ENCODE peak calls at places on chromosomes 6 and 20, in eight cellular contexts. U is cardiac fibroblast, B is lung, R is coronary artery, D is brain microvascular endothelial cell, G is body of pancreas, K is fibroblast of the aortic adventitia, S is dorsolateral prefrontal cortex. F is an unnamed sample.

GRCh38 chr20:37389241-37389747 is 43.4 kb downstream of the SRC start:
- DNase-seq in U (no peak), R (peak; percentile 66), B (no peak), G (no peak), D (no peak), K (no peak), S (no peak), F (no peak)

GRCh38 chr20:1333462-1334369 is 4.8 kb upstream of the SDCBP2 start:
- DNase-seq in D (no peak), U (no peak), G (peak; percentile 2), K (no peak), S (no peak), B (peak; percentile 14), R (no peak), F (no peak)

GRCh38 chr20:36881888-36882287 is 6.0 kb downstream of the TLDC2 start:
- DNase-seq in B (no peak), R (no peak), K (no peak), D (no peak), S (no peak), U (no peak), G (no peak), F (no peak)

GRCh38 chr6:40907198-40907701 is 131.8 kb downstream of the UNC5CL start:
- DNase-seq in D (no peak), K (peak; percentile 23), U (peak; percentile 13), R (no peak), B (no peak), S (no peak), G (no peak), F (peak; percentile 57)

GRCh38 chr6:158926429-158926828 is 73.6 kb downstream of the RSPH3 start:
- DNase-seq in S (no peak), G (no peak), R (no peak), D (peak; percentile 75), U (peak; percentile 85), B (no peak), K (peak; percentile 28), F (peak; percentile 41)

GRCh38 chr6:55794136-55794812 is 81.1 kb downstream of the BMP5 start:
- DNase-seq in B (no peak), U (peak; percentile 83), K (peak; percentile 55), D (peak; percentile 14), S (no peak), R (no peak), G (no peak), F (peak; percentile 28)

GRCh38 chr20:1813674-1814635 is 81.3 kb upstream of the SIRPA start:
- DNase-seq in R (no peak), B (no peak), G (no peak), U (no peak), S (no peak), D (no peak), K (no peak), F (peak; percentile 77)

GRCh38 chr20:49937023-49937929 is 1.1 kb downstream of the RNF114 start:
- DNase-seq in B (no peak), D (no peak), K (no peak), R (no peak), U (no peak), G (no peak), S (no peak), F (no peak)

GRCh38 chr20:4880051-4880450 is 121.3 kb downstream of the SLC23A2 start:
- DNase-seq in K (no peak), U (no peak), B (no peak), G (no peak), R (no peak), D (no peak), S (no peak), F (no peak)

GRCh38 chr20:61736001-61736635 is 329.6 kb downstream of the TAF4 start:
- DNase-seq in R (no peak), S (no peak), K (no peak), D (no peak), B (no peak), U (no peak), G (no peak), F (no peak)

GRCh38 chr20:59666586-59666985 is 62.2 kb downstream of the PHACTR3 start:
- DNase-seq in S (no peak), K (no peak), R (peak; percentile 24), G (no peak), D (no peak), U (no peak), B (peak; percentile 16), F (no peak)

GRCh38 chr6:141675957-141676356 is 456.8 kb upstream of the GJE1 start:
- DNase-seq in U (peak; percentile 48), B (no peak), D (no peak), S (no peak), G (no peak), K (peak; percentile 36), R (no peak), F (peak; percentile 26)

GRCh38 chr20:23206995-23207394 is 120.9 kb upstream of the CD93 start:
- DNase-seq in D (no peak), U (no peak), R (peak; percentile 58), K (no peak), S (no peak), B (no peak), G (no peak), F (no peak)

GRCh38 chr20:35953411-35954199 is 697 bp downstream of the SCAND1 start:
- DNase-seq in R (peak; percentile 84), D (peak; percentile 18), G (peak; percentile 57), K (no peak), B (peak; percentile 51), U (peak; percentile 9), S (no peak), F (peak; percentile 45)

GRCh38 chr6:38554700-38555413 is 84.9 kb downstream of the BTBD9 start:
- DNase-seq in G (no peak), R (no peak), B (no peak), K (peak; percentile 27), S (no peak), U (peak; percentile 60), D (peak; percentile 39), F (peak; percentile 49)

GRCh38 chr6:154619183-154619582 is 108.7 kb upstream of the CNKSR3 start:
- DNase-seq in S (no peak), D (no peak), R (no peak), K (no peak), G (peak; percentile 42), B (no peak), U (no peak), F (no peak)

GRCh38 chr6:5968817-5969726 is 37.7 kb downstream of the NRN1 start:
- DNase-seq in D (peak; percentile 20), R (no peak), G (peak; percentile 29), U (no peak), S (no peak), K (peak; percentile 19), B (peak; percentile 49), F (peak; percentile 67)

GRCh38 chr6:168366473-168366872 is 46.9 kb upstream of the DACT2 start:
- DNase-seq in R (no peak), S (no peak), G (no peak), U (no peak), D (no peak), K (no peak), B (no peak), F (no peak)
- TF ChIP-seq CTCF in R (no peak), S (no peak), G (no peak), U (no peak), D (no peak), K (no peak), B (no peak), F (no peak)

GRCh38 chr6:10883312-10884244 is 1.7 kb upstream of the GCM2 start:
- DNase-seq in S (no peak), U (no peak), D (no peak), R (no peak), K (no peak), G (no peak), B (no peak), F (no peak)

GRCh38 chr6:10884245-10884972 is 2.4 kb upstream of the SYCP2L start:
- DNase-seq in D (no peak), S (no peak), K (no peak), U (no peak), B (no peak), R (no peak), G (no peak), F (no peak)

GRCh38 chr6:10880366-10880765 is 1.5 kb downstream of the GCM2 start:
- DNase-seq in R (no peak), S (no peak), G (no peak), K (no peak), U (no peak), B (no peak), D (no peak), F (no peak)

GRCh38 chr6:10877012-10877411 is 4.8 kb downstream of the GCM2 start:
- DNase-seq in B (no peak), S (no peak), R (no peak), U (no peak), D (no peak), K (no peak), G (no peak), F (no peak)

GRCh38 chr6:10882654-10883053 is 813 bp upstream of the GCM2 start:
- DNase-seq in R (no peak), S (no peak), G (no peak), K (no peak), B (no peak), D (no peak), U (no peak), F (no peak)
- H3K4me3 ChIP-seq in R (no peak overlapping the region), S (no peak overlapping the region), G (no peak overlapping the region), K (no peak overlapping the region), B (no peak overlapping the region), D (no peak overlapping the region), U (no peak overlapping the region), F (no peak overlapping the region)

DNA sequence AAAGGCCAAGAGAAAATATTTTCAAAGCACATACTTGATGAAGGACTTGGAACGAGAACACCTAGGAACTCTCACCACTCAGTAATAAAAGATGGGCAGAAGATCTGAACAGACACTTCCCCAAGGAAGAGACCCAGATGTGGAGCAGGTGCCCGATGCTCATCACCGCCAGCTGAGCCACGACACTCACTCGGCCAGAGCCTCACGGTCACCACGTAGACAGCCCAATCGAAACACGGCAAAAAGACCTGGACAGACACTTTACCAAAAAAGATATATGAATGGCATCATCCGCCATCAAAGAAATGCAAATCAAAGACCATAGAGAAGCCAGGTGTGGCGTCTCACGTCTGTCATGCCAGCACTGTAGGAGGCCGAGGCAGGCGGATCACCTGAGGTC is 41.6 kb downstream of the SLC2A4RG start:
- DNase-seq in U (no peak), R (no peak), G (no peak), K (no peak), S (no peak), D (no peak), B (no peak), F (no peak)
- TF ChIP-seq CTCF in U (no peak), R (no peak), G (no peak), K (no peak), S (no peak), D (no peak), B (no peak), F (no peak)

DNA sequence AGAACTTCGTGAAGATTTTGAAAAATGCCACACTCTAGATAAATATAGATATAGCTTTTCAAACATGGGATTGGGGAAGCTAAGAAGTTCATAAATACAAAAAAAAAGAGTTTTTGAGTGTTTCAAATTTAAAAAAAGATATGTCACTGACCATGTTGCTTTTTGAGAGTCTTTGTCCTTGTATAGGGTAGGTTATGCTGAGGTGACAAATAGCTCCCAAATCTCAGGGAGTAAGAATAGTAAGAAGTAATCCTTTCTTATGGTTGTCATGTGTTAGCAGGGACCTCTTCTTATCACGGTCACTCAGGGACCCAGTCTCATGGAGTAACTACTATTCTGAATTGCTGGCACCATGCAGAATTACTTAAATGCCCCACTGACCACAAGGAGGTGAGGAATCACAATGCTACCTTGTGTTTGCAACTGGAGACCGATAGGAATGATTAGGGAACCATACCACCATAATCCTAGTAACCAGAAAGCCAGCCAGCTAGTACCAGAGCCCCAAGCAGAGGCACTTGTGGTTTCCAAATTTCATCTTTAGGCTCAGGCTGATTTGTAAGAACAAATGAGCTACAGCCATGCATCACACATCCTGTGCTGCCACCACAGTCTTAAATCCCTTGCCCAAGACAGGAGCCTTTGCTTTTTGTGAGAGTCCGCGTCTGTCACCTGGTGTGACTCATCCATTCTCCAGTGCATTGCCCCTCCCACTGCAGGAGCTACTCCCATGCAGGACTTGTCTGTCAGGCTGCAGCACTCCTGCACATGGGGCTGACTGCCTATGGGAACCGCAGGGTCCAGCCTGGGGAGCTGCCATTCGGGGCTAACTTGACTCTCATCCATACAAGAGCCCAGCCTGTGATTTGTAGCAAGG is 42.4 kb upstream of the ADGRF4 start:
- DNase-seq in R (no peak), D (no peak), B (no peak), G (no peak), S (no peak), K (no peak), U (peak; percentile 65), F (no peak)
- H3K4me3 ChIP-seq in R (no peak overlapping the region), D (no peak overlapping the region), B (no peak overlapping the region), G (no peak overlapping the region), S (no peak overlapping the region), K (no peak overlapping the region), U (no peak overlapping the region), F (no peak overlapping the region)

F was measured in AG10803.